ENCODE peak calls at places on chromosomes 16 and 17, in four cellular contexts. T is lower lobe of right lung, D is heart left ventricle, A is uterus. W is an unnamed sample. For H3K4me1, the result is how much of the 10 kb centered on the place peaks cover.

GRCh38 chr16:77896357-77896972 is 108.1 kb downstream of the VAT1L start:
- DNase-seq in T (no peak), D (no peak), A (no peak), W (no peak)

GRCh38 chr16:67283039-67283825 is 3.9 kb downstream of the PLEKHG4 start:
- DNase-seq in T (peak), D (no peak), A (no peak), W (no peak)

GRCh38 chr17:78124836-78125137 is 3.8 kb downstream of the TMC6 start:
- DNase-seq in T (no peak), D (no peak), A (no peak), W (no peak)

GRCh38 chr16:66899310-66899944 is 19.1 kb downstream of the PDP2 start:
- DNase-seq in T (peak), D (no peak), A (no peak), W (no peak)

GRCh38 chr17:48612456-48612853 is 1.6 kb upstream of the HOXB7 start:
- DNase-seq in T (no peak), D (no peak), A (no peak), W (no peak)

GRCh38 chr17:4696432-4696796 is 7.5 kb downstream of the PELP1 start:
- DNase-seq in T (no peak), D (no peak), A (no peak), W (no peak)

GRCh38 chr17:77535435-77535834 is 394.7 kb downstream of the SEC14L1 start:
- DNase-seq in T (no peak), D (no peak), A (no peak), W (no peak)

GRCh38 chr17:61416211-61416539 is 16.5 kb downstream of the TBX2 start:
- DNase-seq in T (no peak), D (no peak), A (no peak), W (no peak)

GRCh38 chr16:18975109-18975508 is 8.6 kb upstream of the TMC7 start:
- DNase-seq in T (no peak), D (no peak), A (no peak), W (no peak)

GRCh38 chr17:75864448-75864871 is 9.3 kb upstream of the WBP2 start:
- DNase-seq in T (peak), D (peak), A (peak), W (peak)

GRCh38 chr16:80285089-80285488 is 255.7 kb upstream of the DYNLRB2 start:
- DNase-seq in T (no peak), D (no peak), A (no peak), W (no peak)

GRCh38 chr16:23577493-23577892 is 18.6 kb downstream of the NDUFAB1 start:
- DNase-seq in T (no peak), D (no peak), A (no peak), W (no peak)

GRCh38 chr16:13510425-13511151 is 409.4 kb upstream of the ERCC4 start:
- DNase-seq in T (no peak), D (no peak), A (no peak), W (no peak)

GRCh38 chr17:58391302-58391984 is 25.9 kb downstream of the RNF43 start:
- DNase-seq in T (peak), D (peak), A (no peak), W (no peak)

GRCh38 chr16:78428193-78428592 is 328.7 kb downstream of the WWOX start:
- DNase-seq in T (no peak), D (no peak), A (no peak), W (no peak)

GRCh38 chr16:9033125-9033830 is 58.2 kb upstream of the HAPSTR1 start:
- DNase-seq in T (no peak), D (no peak), A (no peak), W (no peak)

GRCh38 chr16:56246051-56246817 is 54.9 kb downstream of the GNAO1 start:
- DNase-seq in T (no peak), D (no peak), A (no peak), W (no peak)

GRCh38 chr16:72427001-72427785 is 255.2 kb upstream of the PMFBP1 start:
- DNase-seq in T (no peak), D (no peak), A (no peak), W (no peak)

GRCh38 chr16:72427786-72428480 is 256.0 kb upstream of the PMFBP1 start:
- DNase-seq in T (no peak), D (no peak), A (no peak), W (no peak)

GRCh38 chr16:72424776-72425175 is 252.8 kb upstream of the PMFBP1 start:
- DNase-seq in T (no peak), D (no peak), A (no peak), W (no peak)

GRCh38 chr16:72425571-72426341 is 253.8 kb upstream of the PMFBP1 start:
- DNase-seq in T (no peak), D (no peak), A (no peak), W (no peak)

DNA sequence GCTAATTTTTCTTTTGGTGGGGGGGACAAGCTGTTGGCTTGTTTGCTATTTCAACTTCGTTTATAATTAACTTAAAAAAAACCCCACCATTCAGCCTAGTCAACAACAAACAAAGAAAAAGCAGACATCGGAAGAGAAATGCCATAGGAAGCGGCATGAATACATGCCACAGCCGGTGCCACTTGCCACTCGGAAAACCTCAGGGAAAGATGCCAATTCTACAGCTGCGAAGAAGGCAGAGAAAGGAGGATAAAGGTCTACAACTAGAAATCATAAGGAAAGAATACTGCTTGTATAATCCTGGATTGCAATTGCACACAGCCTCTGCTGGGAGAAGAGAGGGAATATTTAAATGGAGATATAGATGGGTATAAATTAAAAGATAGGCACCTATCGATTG is 254.5 kb upstream of the PMFBP1 start:
- DNase-seq in T (no peak), D (no peak), A (no peak), W (no peak)
- H3K4me3 ChIP-seq in T (no peak), D (no peak), A (no peak), W (no peak)

DNA sequence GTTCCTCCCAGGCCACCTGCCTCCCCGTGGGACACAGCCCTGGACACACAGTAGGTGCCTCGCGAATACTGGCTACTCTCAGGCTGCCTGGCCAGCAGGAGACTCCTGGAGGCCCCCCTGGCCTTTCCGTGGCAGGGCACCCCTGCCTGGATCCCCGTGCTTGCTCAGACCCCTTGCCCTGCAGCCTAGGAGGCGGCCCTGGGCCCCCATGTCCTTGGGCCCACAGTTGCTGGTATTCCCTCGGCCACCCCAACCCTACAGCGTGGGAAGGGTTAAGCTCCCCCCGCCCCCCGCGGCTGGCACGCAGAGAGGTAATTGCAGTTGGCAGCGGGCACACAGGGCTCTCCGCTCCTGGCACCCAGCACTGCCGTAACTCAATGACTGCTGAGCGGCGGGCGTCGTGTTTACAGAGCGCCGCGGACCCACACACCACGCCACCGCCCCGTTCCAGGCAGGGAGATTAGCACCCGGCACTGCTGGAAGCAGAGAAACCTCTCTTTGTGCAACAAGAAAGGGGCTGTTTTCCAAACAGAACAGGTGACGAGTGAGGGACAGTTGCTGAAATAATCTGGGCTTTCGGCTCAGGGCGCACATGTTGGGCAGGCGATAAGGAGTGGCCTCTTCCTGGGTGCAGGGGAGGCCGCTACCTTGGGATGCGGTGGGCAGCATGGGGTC is 32.3 kb downstream of the BAHCC1 start:
- DNase-seq in T (peak), D (peak), A (no peak), W (peak)
- H3K4me1 ChIP-seq in T (half or more), D (half or more), A (under half), W (half or more)

DNA sequence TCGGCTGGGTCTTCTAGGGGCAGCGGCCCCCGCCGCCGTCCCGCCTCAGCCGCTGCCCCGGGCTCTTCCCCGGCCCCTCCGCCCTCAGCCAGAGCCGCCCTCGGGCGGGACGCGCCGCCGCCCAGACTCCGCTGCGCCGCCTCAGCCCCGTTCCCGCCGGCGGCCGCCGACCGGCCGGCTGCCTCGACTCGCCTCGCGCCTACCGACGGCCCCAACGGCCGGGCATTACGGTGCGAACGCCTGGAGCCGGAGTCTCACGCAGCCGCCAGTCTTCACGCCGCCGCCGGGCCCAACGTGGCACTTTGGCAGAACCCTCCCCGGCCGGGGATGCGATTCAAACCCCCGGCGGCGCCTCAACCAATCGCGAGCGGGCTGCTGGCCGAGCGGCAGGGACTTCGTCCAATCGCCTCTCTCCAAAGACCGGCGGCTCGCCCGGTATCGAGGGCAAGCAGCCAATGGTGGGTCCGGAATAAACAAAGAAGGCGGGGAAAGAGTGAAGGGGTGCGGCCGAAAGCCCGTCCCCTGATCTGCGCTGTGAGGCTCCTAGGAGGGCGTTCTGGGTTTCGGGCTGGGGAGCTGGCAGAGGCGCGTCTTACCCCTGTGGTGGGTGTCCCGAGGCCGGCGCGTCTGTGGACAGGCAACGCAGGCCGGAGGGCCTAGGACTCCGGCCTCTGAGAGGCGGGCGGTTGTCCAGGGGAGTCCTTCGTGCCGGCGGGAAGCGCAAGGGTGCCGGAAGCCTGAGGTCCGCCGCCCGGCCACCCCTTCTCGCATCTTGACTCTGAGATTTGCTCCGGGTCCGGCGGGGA is at the start of gene CDR2:
- DNase-seq in T (peak), D (peak), A (peak), W (peak)
- H3K27ac ChIP-seq in T (peak), D (peak), A (peak), W (peak)

DNA sequence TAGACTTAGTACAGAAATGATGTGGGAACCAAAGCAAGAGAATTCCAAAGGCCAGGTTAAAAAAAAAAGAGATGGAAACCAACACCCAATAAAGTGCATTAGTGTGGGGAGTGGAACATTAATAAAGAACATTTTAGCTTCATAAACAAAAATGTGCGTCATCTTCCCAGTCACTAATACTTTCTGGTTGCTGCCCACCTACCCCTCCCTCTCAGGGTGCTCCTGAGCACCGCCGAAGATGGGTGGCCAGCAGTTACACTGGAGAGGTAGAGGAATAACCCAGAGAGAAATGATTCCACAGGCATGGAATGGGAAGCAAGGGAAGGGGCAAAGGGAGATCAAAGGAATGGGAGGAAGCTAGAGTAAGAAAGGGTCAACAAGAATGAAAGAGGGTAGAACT is 6.0 kb upstream of the CHD3 start:
- DNase-seq in T (no peak), D (no peak), A (no peak), W (no peak)
- H3K4me3 ChIP-seq in T (no peak), D (no peak), A (peak), W (no peak)

GRCh38 chr17:50684612-50685333 is 22.9 kb downstream of the ANKRD40 start:
- DNase-seq in T (no peak), D (no peak), A (no peak), W (no peak)

GRCh38 chr17:50686494-50687199 is 21.1 kb downstream of the ANKRD40 start:
- DNase-seq in T (no peak), D (peak), A (peak), W (no peak)

GRCh38 chr17:50685691-50686493 is 21.8 kb downstream of the ANKRD40 start:
- DNase-seq in T (no peak), D (no peak), A (no peak), W (no peak)

GRCh38 chr17:50684288-50684611 is 23.5 kb downstream of the ANKRD40 start:
- DNase-seq in T (no peak), D (no peak), A (no peak), W (no peak)

DNA sequence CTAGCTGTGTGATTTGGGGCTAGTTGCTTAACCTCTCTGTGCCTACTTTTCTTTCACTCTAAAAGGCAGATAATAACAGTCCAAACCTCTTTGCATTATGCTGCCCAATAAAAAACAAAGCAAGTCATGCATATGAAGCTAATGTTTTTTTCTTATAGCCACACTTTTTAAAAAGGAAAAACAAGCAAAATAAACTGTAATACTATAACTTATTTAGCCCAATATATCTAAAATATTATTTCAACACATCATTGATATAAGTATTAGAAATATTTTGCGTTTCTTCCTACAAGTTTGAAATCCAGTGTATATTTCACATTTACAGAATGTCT is 22.4 kb downstream of the ANKRD40 start:
- DNase-seq in T (no peak), D (no peak), A (no peak), W (no peak)
- H3K4me1 ChIP-seq in T (under half), D (under half), A (under half), W (under half)

GRCh38 chr17:8225813-8226535 is 15.6 kb upstream of the AURKB start:
- DNase-seq in T (peak), D (peak), A (peak), W (no peak)
- H3K27ac ChIP-seq in T (peak), D (no peak), A (peak), W (peak)

GRCh38 chr17:55887531-55887930 is 136.7 kb downstream of the PCTP start:
- DNase-seq in T (no peak), D (no peak), A (no peak), W (no peak)

GRCh38 chr17:55883112-55883511 is 132.3 kb downstream of the PCTP start:
- DNase-seq in T (no peak), D (no peak), A (no peak), W (no peak)
- H3K4me3 ChIP-seq in T (no peak), D (no peak), A (no peak), W (no peak)